ENCODE peak calls at places on chromosome 13, in five cellular contexts. One of them, this sample, is unnamed.

GRCh38 chr13:99289674-99290337 is 17.4 kb downstream of the GPR183 start:
- DNase-seq in IMR-90: no peak
- DNase-seq in fibroblast of pulmonary artery: no peak
- DNase-seq in psoas muscle: no peak
- DNase-seq in BJ: no peak
- DNase-seq in this sample: no peak

GRCh38 chr13:113633485-113633873 is 24.5 kb downstream of the ATP4B start:
- DNase-seq in IMR-90: no peak
- DNase-seq in fibroblast of pulmonary artery: no peak
- DNase-seq in psoas muscle: peak
- DNase-seq in BJ: no peak
- DNase-seq in this sample: no peak

GRCh38 chr13:21137696-21138095 is 38.7 kb downstream of the SKA3 start:
- DNase-seq in IMR-90: peak
- DNase-seq in fibroblast of pulmonary artery: peak
- DNase-seq in psoas muscle: no peak
- DNase-seq in BJ: no peak
- DNase-seq in this sample: peak

GRCh38 chr13:113777311-113778260 is 18.6 kb downstream of the TMEM255B start:
- DNase-seq in IMR-90: peak
- DNase-seq in fibroblast of pulmonary artery: peak
- DNase-seq in psoas muscle: peak
- DNase-seq in BJ: no peak
- DNase-seq in this sample: peak

GRCh38 chr13:60655268-60655667 is 258.2 kb downstream of the TDRD3 start:
- DNase-seq in IMR-90: no peak
- DNase-seq in fibroblast of pulmonary artery: no peak
- DNase-seq in psoas muscle: no peak
- DNase-seq in BJ: no peak
- DNase-seq in this sample: no peak

GRCh38 chr13:71492346-71492871 is 374.6 kb downstream of the DACH1 start:
- DNase-seq in IMR-90: no peak
- DNase-seq in fibroblast of pulmonary artery: no peak
- DNase-seq in psoas muscle: no peak
- DNase-seq in BJ: no peak
- DNase-seq in this sample: peak

GRCh38 chr13:102317593-102317992 is 84.3 kb downstream of the FGF14 start:
- DNase-seq in IMR-90: peak
- DNase-seq in fibroblast of pulmonary artery: peak
- DNase-seq in psoas muscle: peak
- DNase-seq in BJ: no peak
- DNase-seq in this sample: peak

GRCh38 chr13:73481877-73482445 is 423.2 kb downstream of the KLF5 start:
- DNase-seq in IMR-90: no peak
- DNase-seq in fibroblast of pulmonary artery: no peak
- DNase-seq in psoas muscle: peak
- DNase-seq in BJ: no peak
- DNase-seq in this sample: no peak

GRCh38 chr13:46339035-46339666 is 47.9 kb downstream of the RUBCNL start:
- DNase-seq in IMR-90: peak
- DNase-seq in fibroblast of pulmonary artery: peak
- DNase-seq in psoas muscle: no peak
- DNase-seq in BJ: no peak
- DNase-seq in this sample: peak

GRCh38 chr13:32045963-32046785 is 14.6 kb downstream of the FRY start:
- DNase-seq in IMR-90: peak
- DNase-seq in fibroblast of pulmonary artery: peak
- DNase-seq in psoas muscle: no peak
- DNase-seq in BJ: no peak
- DNase-seq in this sample: peak

GRCh38 chr13:91216928-91217700 is 130.4 kb upstream of the MIR17HG start:
- DNase-seq in IMR-90: no peak
- DNase-seq in fibroblast of pulmonary artery: no peak
- DNase-seq in psoas muscle: no peak
- DNase-seq in BJ: no peak
- DNase-seq in this sample: no peak

GRCh38 chr13:95677564-95678386 is 836 bp downstream of the DNAJC3 start:
- DNase-seq in IMR-90: peak
- DNase-seq in fibroblast of pulmonary artery: peak
- DNase-seq in psoas muscle: no peak
- DNase-seq in BJ: no peak
- DNase-seq in this sample: peak

GRCh38 chr13:98890920-98891319 is 86.9 kb downstream of the DOCK9 start:
- DNase-seq in IMR-90: no peak
- DNase-seq in fibroblast of pulmonary artery: no peak
- DNase-seq in psoas muscle: no peak
- DNase-seq in BJ: no peak
- DNase-seq in this sample: no peak

GRCh38 chr13:77827350-77827749 is 91.3 kb downstream of the EDNRB start:
- DNase-seq in IMR-90: no peak
- DNase-seq in fibroblast of pulmonary artery: peak
- DNase-seq in psoas muscle: no peak
- DNase-seq in BJ: no peak
- DNase-seq in this sample: no peak

GRCh38 chr13:57314897-57315520 is 148.0 kb downstream of the PRR20E start:
- DNase-seq in IMR-90: no peak
- DNase-seq in fibroblast of pulmonary artery: no peak
- DNase-seq in psoas muscle: no peak
- DNase-seq in BJ: no peak
- DNase-seq in this sample: no peak

GRCh38 chr13:74134777-74135305 is 637 bp upstream of the KLF12 start:
- DNase-seq in IMR-90: no peak
- DNase-seq in fibroblast of pulmonary artery: no peak
- DNase-seq in psoas muscle: no peak
- DNase-seq in BJ: no peak
- DNase-seq in this sample: no peak

GRCh38 chr13:41788552-41788951 is 172.4 kb downstream of the VWA8 start:
- DNase-seq in IMR-90: no peak
- DNase-seq in fibroblast of pulmonary artery: peak
- DNase-seq in psoas muscle: no peak
- DNase-seq in BJ: no peak
- DNase-seq in this sample: no peak

GRCh38 chr13:113902536-113902935 is 38.7 kb upstream of the GAS6 start:
- DNase-seq in IMR-90: peak
- DNase-seq in fibroblast of pulmonary artery: peak
- DNase-seq in psoas muscle: no peak
- DNase-seq in BJ: no peak
- DNase-seq in this sample: no peak

GRCh38 chr13:21011378-21011777 is 50.0 kb downstream of the LATS2 start:
- DNase-seq in IMR-90: no peak
- DNase-seq in fibroblast of pulmonary artery: no peak
- DNase-seq in psoas muscle: no peak
- DNase-seq in BJ: no peak
- DNase-seq in this sample: no peak

GRCh38 chr13:110575322-110576069 is 14.0 kb upstream of the RAB20 start:
- DNase-seq in IMR-90: peak
- DNase-seq in fibroblast of pulmonary artery: peak
- DNase-seq in psoas muscle: peak
- DNase-seq in BJ: no peak
- DNase-seq in this sample: peak

GRCh38 chr13:104253063-104253680 is 1187.0 kb upstream of the SLC10A2 start:
- DNase-seq in IMR-90: no peak
- DNase-seq in fibroblast of pulmonary artery: peak
- DNase-seq in psoas muscle: no peak
- DNase-seq in BJ: no peak
- DNase-seq in this sample: no peak

GRCh38 chr13:23921451-23921888 is 24.2 kb upstream of the C1QTNF9B start:
- DNase-seq in IMR-90: peak
- DNase-seq in fibroblast of pulmonary artery: peak
- DNase-seq in psoas muscle: no peak
- DNase-seq in BJ: no peak
- DNase-seq in this sample: peak

GRCh38 chr13:77981191-77981925 is 62.7 kb upstream of the EDNRB start:
- DNase-seq in IMR-90: peak
- DNase-seq in fibroblast of pulmonary artery: peak
- DNase-seq in psoas muscle: no peak
- DNase-seq in BJ: no peak
- DNase-seq in this sample: peak

GRCh38 chr13:100544866-100545683 is 43.5 kb downstream of the GGACT start:
- DNase-seq in IMR-90: no peak
- DNase-seq in fibroblast of pulmonary artery: no peak
- DNase-seq in psoas muscle: peak
- DNase-seq in BJ: no peak
- DNase-seq in this sample: no peak

GRCh38 chr13:114237415-114238112 is 2.9 kb downstream of the CDC16 start:
- DNase-seq in IMR-90: no peak
- DNase-seq in fibroblast of pulmonary artery: no peak
- DNase-seq in psoas muscle: no peak
- DNase-seq in BJ: no peak
- DNase-seq in this sample: no peak

GRCh38 chr13:26688286-26688685 is 72.3 kb downstream of the GPR12 start:
- DNase-seq in IMR-90: no peak
- DNase-seq in fibroblast of pulmonary artery: no peak
- DNase-seq in psoas muscle: no peak
- DNase-seq in BJ: no peak
- DNase-seq in this sample: peak

GRCh38 chr13:31605076-31605858 is 134.1 kb upstream of the RXFP2 start:
- DNase-seq in IMR-90: no peak
- DNase-seq in fibroblast of pulmonary artery: no peak
- DNase-seq in psoas muscle: no peak
- DNase-seq in BJ: no peak
- DNase-seq in this sample: no peak

GRCh38 chr13:25686831-25687495 is 315.2 kb downstream of the ATP8A2 start:
- DNase-seq in IMR-90: no peak
- DNase-seq in fibroblast of pulmonary artery: no peak
- DNase-seq in psoas muscle: no peak
- DNase-seq in BJ: no peak
- DNase-seq in this sample: no peak

GRCh38 chr13:101018720-101019119 is 344.1 kb upstream of the TMTC4 start:
- DNase-seq in IMR-90: peak
- DNase-seq in fibroblast of pulmonary artery: peak
- DNase-seq in psoas muscle: no peak
- DNase-seq in BJ: peak
- DNase-seq in this sample: peak

GRCh38 chr13:50033696-50034095 is 18.5 kb downstream of the KCNRG start:
- DNase-seq in IMR-90: peak
- DNase-seq in fibroblast of pulmonary artery: peak
- DNase-seq in psoas muscle: no peak
- DNase-seq in BJ: peak
- DNase-seq in this sample: peak

GRCh38 chr13:22312405-22312803 is 641.5 kb downstream of the FGF9 start:
- DNase-seq in IMR-90: no peak
- DNase-seq in fibroblast of pulmonary artery: no peak
- DNase-seq in psoas muscle: no peak
- DNase-seq in BJ: no peak
- DNase-seq in this sample: no peak
- TF ChIP-seq CTCF in IMR-90: no peak
- TF ChIP-seq CTCF in fibroblast of pulmonary artery: no peak
- TF ChIP-seq CTCF in psoas muscle: no peak
- TF ChIP-seq CTCF in BJ: no peak
- TF ChIP-seq CTCF in this sample: no peak

GRCh38 chr13:27790523-27790922 is 1.8 kb upstream of the GSX1 start:
- DNase-seq in IMR-90: no peak
- DNase-seq in fibroblast of pulmonary artery: no peak
- DNase-seq in psoas muscle: no peak
- DNase-seq in BJ: no peak
- DNase-seq in this sample: no peak
- H3K4me3 ChIP-seq in IMR-90: no peak
- H3K4me3 ChIP-seq in fibroblast of pulmonary artery: no peak
- H3K4me3 ChIP-seq in psoas muscle: peak
- H3K4me3 ChIP-seq in BJ: no peak
- H3K4me3 ChIP-seq in this sample: no peak

GRCh38 chr13:22256111-22256639 is 585.3 kb downstream of the FGF9 start:
- DNase-seq in IMR-90: no peak
- DNase-seq in fibroblast of pulmonary artery: no peak
- DNase-seq in psoas muscle: no peak
- DNase-seq in BJ: no peak
- DNase-seq in this sample: no peak
- TF ChIP-seq CTCF in IMR-90: no peak
- TF ChIP-seq CTCF in fibroblast of pulmonary artery: no peak
- TF ChIP-seq CTCF in psoas muscle: no peak
- TF ChIP-seq CTCF in BJ: no peak
- TF ChIP-seq CTCF in this sample: peak

GRCh38 chr13:94009696-94010095 is 469.8 kb downstream of the DCT start:
- DNase-seq in IMR-90: peak
- DNase-seq in fibroblast of pulmonary artery: peak
- DNase-seq in psoas muscle: no peak
- DNase-seq in BJ: peak
- DNase-seq in this sample: peak

GRCh38 chr13:94020426-94020825 is 459.1 kb downstream of the DCT start:
- DNase-seq in IMR-90: no peak
- DNase-seq in fibroblast of pulmonary artery: no peak
- DNase-seq in psoas muscle: no peak
- DNase-seq in BJ: no peak
- DNase-seq in this sample: no peak

DNA sequence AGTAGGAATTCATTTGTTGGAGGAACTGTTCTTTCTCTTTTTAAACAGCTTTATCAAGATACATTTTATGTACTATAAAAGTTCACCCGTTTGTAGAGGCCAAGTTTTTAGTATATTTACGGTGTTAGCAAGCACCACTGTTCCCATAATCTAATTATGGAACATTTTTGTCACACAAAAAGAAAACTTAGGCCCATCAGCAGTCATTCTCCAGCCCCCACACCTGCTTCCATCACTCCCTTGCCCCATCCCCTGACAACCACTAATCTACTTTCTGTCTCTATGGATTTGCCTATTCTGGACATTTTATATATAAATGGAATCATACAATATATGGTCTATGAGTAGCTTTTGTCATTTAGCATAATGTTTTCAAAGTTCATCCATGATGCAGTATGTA is 465.0 kb downstream of the DCT start:
- DNase-seq in IMR-90: no peak
- DNase-seq in fibroblast of pulmonary artery: no peak
- DNase-seq in psoas muscle: no peak
- DNase-seq in BJ: no peak
- DNase-seq in this sample: no peak
- H3K4me3 ChIP-seq in IMR-90: no peak
- H3K4me3 ChIP-seq in fibroblast of pulmonary artery: no peak
- H3K4me3 ChIP-seq in psoas muscle: no peak
- H3K4me3 ChIP-seq in BJ: no peak
- H3K4me3 ChIP-seq in this sample: no peak

This sample was measured in fibroblast of villous mesenchyme.